ENCODE peak calls at places on chromosomes 16 and 17, in ten cellular contexts. One of them, this sample, is unnamed.

GRCh38 chr17:74998783-74999182 is 11.4 kb downstream of the CDR2L start:
- DNase-seq in DND-41: no peak
- DNase-seq in GM23248: no peak
- DNase-seq in ascending aorta: no peak
- DNase-seq in sigmoid colon: no peak
- DNase-seq in tibial nerve: no peak
- DNase-seq in mesendoderm: no peak
- DNase-seq in testis: no peak
- DNase-seq in pancreas: no peak
- DNase-seq in heart left ventricle: peak
- DNase-seq in this sample: no peak

GRCh38 chr16:46980926-46981325 is 7.5 kb upstream of the DNAJA2 start:
- DNase-seq in tibial nerve: no peak
- DNase-seq in testis: no peak
- DNase-seq in DND-41: no peak
- DNase-seq in sigmoid colon: no peak
- DNase-seq in ascending aorta: no peak
- DNase-seq in GM23248: no peak
- DNase-seq in pancreas: no peak
- DNase-seq in heart left ventricle: no peak
- DNase-seq in mesendoderm: no peak
- DNase-seq in this sample: no peak

GRCh38 chr16:50836121-50836541 is 94.2 kb downstream of the CYLD start:
- DNase-seq in sigmoid colon: no peak
- DNase-seq in heart left ventricle: no peak
- DNase-seq in testis: no peak
- DNase-seq in GM23248: no peak
- DNase-seq in ascending aorta: no peak
- DNase-seq in pancreas: no peak
- DNase-seq in mesendoderm: no peak
- DNase-seq in tibial nerve: no peak
- DNase-seq in DND-41: no peak
- DNase-seq in this sample: no peak

GRCh38 chr17:38815576-38816193 is 9.4 kb downstream of the CWC25 start:
- DNase-seq in testis: no peak
- DNase-seq in DND-41: no peak
- DNase-seq in sigmoid colon: no peak
- DNase-seq in GM23248: peak
- DNase-seq in tibial nerve: no peak
- DNase-seq in pancreas: no peak
- DNase-seq in heart left ventricle: no peak
- DNase-seq in ascending aorta: no peak
- DNase-seq in mesendoderm: peak
- DNase-seq in this sample: peak

GRCh38 chr17:10616502-10617119 is 40.5 kb downstream of the MYH3 start:
- DNase-seq in heart left ventricle: peak
- DNase-seq in GM23248: peak
- DNase-seq in tibial nerve: peak
- DNase-seq in ascending aorta: no peak
- DNase-seq in pancreas: peak
- DNase-seq in testis: peak
- DNase-seq in sigmoid colon: peak
- DNase-seq in DND-41: peak
- DNase-seq in mesendoderm: peak
- DNase-seq in this sample: peak

GRCh38 chr16:87366930-87367329 is 16.6 kb downstream of the FBXO31 start:
- DNase-seq in heart left ventricle: no peak
- DNase-seq in ascending aorta: no peak
- DNase-seq in DND-41: no peak
- DNase-seq in tibial nerve: no peak
- DNase-seq in mesendoderm: no peak
- DNase-seq in GM23248: no peak
- DNase-seq in sigmoid colon: no peak
- DNase-seq in pancreas: no peak
- DNase-seq in testis: no peak
- DNase-seq in this sample: no peak

GRCh38 chr16:74761665-74762064 is 13.0 kb downstream of the FA2H start:
- DNase-seq in ascending aorta: no peak
- DNase-seq in tibial nerve: no peak
- DNase-seq in DND-41: no peak
- DNase-seq in pancreas: no peak
- DNase-seq in heart left ventricle: no peak
- DNase-seq in testis: no peak
- DNase-seq in sigmoid colon: no peak
- DNase-seq in GM23248: no peak
- DNase-seq in mesendoderm: no peak
- DNase-seq in this sample: no peak

GRCh38 chr16:22192261-22193133 is 13.6 kb upstream of the EEF2K start:
- DNase-seq in ascending aorta: peak
- DNase-seq in DND-41: peak
- DNase-seq in sigmoid colon: peak
- DNase-seq in tibial nerve: peak
- DNase-seq in heart left ventricle: peak
- DNase-seq in pancreas: peak
- DNase-seq in mesendoderm: no peak
- DNase-seq in testis: peak
- DNase-seq in GM23248: peak
- DNase-seq in this sample: peak

GRCh38 chr17:36884495-36885160 is 52.6 kb upstream of the LHX1 start:
- DNase-seq in sigmoid colon: no peak
- DNase-seq in mesendoderm: peak
- DNase-seq in GM23248: no peak
- DNase-seq in DND-41: no peak
- DNase-seq in tibial nerve: no peak
- DNase-seq in ascending aorta: no peak
- DNase-seq in testis: no peak
- DNase-seq in heart left ventricle: no peak
- DNase-seq in pancreas: no peak
- DNase-seq in this sample: no peak

GRCh38 chr17:79609175-79609589 is 1.7 kb downstream of the RBFOX3 start:
- DNase-seq in sigmoid colon: no peak
- DNase-seq in heart left ventricle: no peak
- DNase-seq in mesendoderm: no peak
- DNase-seq in testis: no peak
- DNase-seq in ascending aorta: no peak
- DNase-seq in DND-41: no peak
- DNase-seq in pancreas: no peak
- DNase-seq in GM23248: no peak
- DNase-seq in tibial nerve: no peak
- DNase-seq in this sample: no peak
- H3K4me3 ChIP-seq in sigmoid colon: peak
- H3K4me3 ChIP-seq in heart left ventricle: no peak
- H3K4me3 ChIP-seq in mesendoderm: no peak
- H3K4me3 ChIP-seq in testis: peak
- H3K4me3 ChIP-seq in ascending aorta: no peak
- H3K4me3 ChIP-seq in DND-41: no peak
- H3K4me3 ChIP-seq in pancreas: no peak
- H3K4me3 ChIP-seq in GM23248: no peak
- H3K4me3 ChIP-seq in tibial nerve: no peak
- H3K4me3 ChIP-seq in this sample: no peak

GRCh38 chr17:57257213-57257873 is 1.0 kb downstream of the MSI2 start:
- DNase-seq in GM23248: peak
- DNase-seq in ascending aorta: no peak
- DNase-seq in mesendoderm: no peak
- DNase-seq in heart left ventricle: no peak
- DNase-seq in DND-41: peak
- DNase-seq in testis: no peak
- DNase-seq in sigmoid colon: no peak
- DNase-seq in tibial nerve: no peak
- DNase-seq in pancreas: no peak
- DNase-seq in this sample: peak

GRCh38 chr17:57261084-57261461 is 4.8 kb downstream of the MSI2 start:
- DNase-seq in pancreas: no peak
- DNase-seq in DND-41: no peak
- DNase-seq in tibial nerve: no peak
- DNase-seq in mesendoderm: no peak
- DNase-seq in heart left ventricle: no peak
- DNase-seq in testis: no peak
- DNase-seq in GM23248: no peak
- DNase-seq in sigmoid colon: no peak
- DNase-seq in ascending aorta: no peak
- DNase-seq in this sample: no peak

GRCh38 chr17:57257911-57258885 is 1.9 kb downstream of the MSI2 start:
- DNase-seq in tibial nerve: no peak
- DNase-seq in heart left ventricle: no peak
- DNase-seq in DND-41: peak
- DNase-seq in GM23248: peak
- DNase-seq in testis: peak
- DNase-seq in sigmoid colon: no peak
- DNase-seq in mesendoderm: peak
- DNase-seq in pancreas: no peak
- DNase-seq in ascending aorta: no peak
- DNase-seq in this sample: peak

GRCh38 chr17:57260325-57261083 is 4.2 kb downstream of the MSI2 start:
- DNase-seq in testis: no peak
- DNase-seq in heart left ventricle: no peak
- DNase-seq in ascending aorta: no peak
- DNase-seq in tibial nerve: no peak
- DNase-seq in DND-41: no peak
- DNase-seq in pancreas: no peak
- DNase-seq in sigmoid colon: no peak
- DNase-seq in mesendoderm: no peak
- DNase-seq in GM23248: no peak
- DNase-seq in this sample: no peak

GRCh38 chr17:57259817-57260216 is 3.5 kb downstream of the MSI2 start:
- DNase-seq in GM23248: no peak
- DNase-seq in tibial nerve: no peak
- DNase-seq in heart left ventricle: no peak
- DNase-seq in testis: no peak
- DNase-seq in pancreas: no peak
- DNase-seq in sigmoid colon: no peak
- DNase-seq in ascending aorta: no peak
- DNase-seq in DND-41: no peak
- DNase-seq in mesendoderm: no peak
- DNase-seq in this sample: no peak
- H3K4me3 ChIP-seq in GM23248: no peak
- H3K4me3 ChIP-seq in tibial nerve: no peak
- H3K4me3 ChIP-seq in heart left ventricle: no peak
- H3K4me3 ChIP-seq in testis: no peak
- H3K4me3 ChIP-seq in pancreas: no peak
- H3K4me3 ChIP-seq in sigmoid colon: no peak
- H3K4me3 ChIP-seq in ascending aorta: no peak
- H3K4me3 ChIP-seq in DND-41: peak
- H3K4me3 ChIP-seq in mesendoderm: no peak
- H3K4me3 ChIP-seq in this sample: no peak

DNA sequence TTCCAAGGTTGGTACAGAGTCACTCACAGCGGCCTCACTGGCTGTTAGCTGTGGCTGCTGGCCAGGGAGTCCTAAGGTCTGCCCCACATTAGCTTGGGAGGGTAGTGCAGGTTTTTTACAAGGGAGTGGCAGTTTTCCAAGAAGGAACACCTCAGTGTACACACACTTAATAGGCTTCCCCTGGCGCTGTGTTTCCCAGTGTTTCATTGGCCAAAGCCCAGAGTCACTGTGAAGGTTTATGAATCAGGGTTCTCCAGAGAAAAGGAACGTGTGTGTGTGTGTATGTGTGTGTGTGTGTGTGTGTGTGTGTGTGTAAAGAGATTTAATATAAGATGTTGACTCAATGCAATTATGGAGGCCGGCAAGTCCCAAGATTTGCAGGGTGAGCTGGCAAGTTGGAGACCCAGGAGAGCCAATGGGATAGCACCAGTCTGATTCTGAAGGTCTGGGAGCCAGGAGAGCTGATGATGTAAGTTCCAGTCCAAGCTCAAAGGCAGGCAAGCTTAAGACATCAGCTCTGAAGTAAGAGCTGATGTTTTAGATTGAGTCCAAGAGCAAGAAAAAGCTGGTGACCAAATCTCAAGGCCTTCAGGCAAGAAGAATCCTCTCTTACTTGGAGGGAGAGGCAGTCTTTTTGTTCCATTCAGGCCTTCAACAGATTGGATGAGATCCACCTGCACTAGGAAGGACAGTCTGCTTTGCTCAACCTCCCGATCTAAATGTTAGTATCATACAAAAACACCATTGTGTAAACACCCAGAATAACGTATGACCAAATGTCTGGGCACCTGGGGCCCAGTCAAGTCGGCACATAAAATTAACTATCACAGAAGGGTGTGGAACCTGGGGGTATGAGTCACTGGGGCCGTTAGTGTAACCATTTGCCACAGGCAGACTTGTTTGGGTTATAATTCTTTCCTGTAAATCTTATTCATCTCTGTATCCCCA is 206.8 kb downstream of the PRKCA start:
- DNase-seq in GM23248: peak
- DNase-seq in sigmoid colon: peak
- DNase-seq in tibial nerve: no peak
- DNase-seq in mesendoderm: no peak
- DNase-seq in heart left ventricle: no peak
- DNase-seq in testis: no peak
- DNase-seq in ascending aorta: no peak
- DNase-seq in pancreas: peak
- DNase-seq in DND-41: no peak
- DNase-seq in this sample: peak
- H3K4me3 ChIP-seq in GM23248: no peak
- H3K4me3 ChIP-seq in sigmoid colon: no peak
- H3K4me3 ChIP-seq in tibial nerve: no peak
- H3K4me3 ChIP-seq in mesendoderm: no peak
- H3K4me3 ChIP-seq in heart left ventricle: no peak
- H3K4me3 ChIP-seq in testis: no peak
- H3K4me3 ChIP-seq in ascending aorta: no peak
- H3K4me3 ChIP-seq in pancreas: no peak
- H3K4me3 ChIP-seq in DND-41: no peak
- H3K4me3 ChIP-seq in this sample: no peak

GRCh38 chr16:48834576-48834975 is 224.6 kb upstream of the N4BP1 start:
- DNase-seq in tibial nerve: no peak
- DNase-seq in GM23248: no peak
- DNase-seq in mesendoderm: peak
- DNase-seq in testis: no peak
- DNase-seq in pancreas: no peak
- DNase-seq in sigmoid colon: no peak
- DNase-seq in ascending aorta: no peak
- DNase-seq in heart left ventricle: no peak
- DNase-seq in DND-41: no peak
- DNase-seq in this sample: no peak

GRCh38 chr16:48829911-48830310 is 219.9 kb upstream of the N4BP1 start:
- DNase-seq in ascending aorta: no peak
- DNase-seq in mesendoderm: no peak
- DNase-seq in DND-41: no peak
- DNase-seq in testis: no peak
- DNase-seq in sigmoid colon: no peak
- DNase-seq in tibial nerve: no peak
- DNase-seq in pancreas: no peak
- DNase-seq in heart left ventricle: no peak
- DNase-seq in GM23248: no peak
- DNase-seq in this sample: no peak

GRCh38 chr16:48833461-48833860 is 223.5 kb upstream of the N4BP1 start:
- DNase-seq in mesendoderm: peak
- DNase-seq in tibial nerve: no peak
- DNase-seq in ascending aorta: no peak
- DNase-seq in testis: no peak
- DNase-seq in heart left ventricle: no peak
- DNase-seq in sigmoid colon: no peak
- DNase-seq in DND-41: no peak
- DNase-seq in pancreas: no peak
- DNase-seq in GM23248: no peak
- DNase-seq in this sample: no peak

GRCh38 chr16:48829361-48829760 is 219.4 kb upstream of the N4BP1 start:
- DNase-seq in pancreas: no peak
- DNase-seq in GM23248: no peak
- DNase-seq in testis: no peak
- DNase-seq in ascending aorta: no peak
- DNase-seq in tibial nerve: no peak
- DNase-seq in heart left ventricle: no peak
- DNase-seq in DND-41: no peak
- DNase-seq in sigmoid colon: no peak
- DNase-seq in mesendoderm: no peak
- DNase-seq in this sample: no peak

GRCh38 chr16:48831081-48831722 is 221.2 kb upstream of the N4BP1 start:
- DNase-seq in tibial nerve: no peak
- DNase-seq in ascending aorta: no peak
- DNase-seq in sigmoid colon: no peak
- DNase-seq in testis: peak
- DNase-seq in pancreas: no peak
- DNase-seq in heart left ventricle: no peak
- DNase-seq in GM23248: no peak
- DNase-seq in mesendoderm: peak
- DNase-seq in DND-41: no peak
- DNase-seq in this sample: peak
- H3K4me3 ChIP-seq in tibial nerve: no peak
- H3K4me3 ChIP-seq in ascending aorta: no peak
- H3K4me3 ChIP-seq in sigmoid colon: no peak
- H3K4me3 ChIP-seq in testis: no peak
- H3K4me3 ChIP-seq in pancreas: no peak
- H3K4me3 ChIP-seq in heart left ventricle: no peak
- H3K4me3 ChIP-seq in GM23248: no peak
- H3K4me3 ChIP-seq in mesendoderm: no peak
- H3K4me3 ChIP-seq in DND-41: no peak
- H3K4me3 ChIP-seq in this sample: no peak

This sample was measured in NB4.